ENCODE peak calls at places on chromosomes 12 and 14, in four cellular contexts. V is esophagus squamous epithelium, H is body of pancreas, Q is adrenal gland. X is an unnamed sample.
A peak's percentile ranks its signal among the peaks of the same experiment; 100 is the strongest.

GRCh38 chr12:46792925-46793324 is 32.9 kb downstream of the SLC38A4 start:
- DNase-seq in V (no peak), H (no peak), Q (no peak), X (no peak)

GRCh38 chr14:89425931-89426330 is 8.9 kb upstream of the FOXN3 start:
- DNase-seq in V (no peak), H (no peak), Q (no peak), X (no peak)

GRCh38 chr12:38905480-38906351 is at the start of gene CPNE8:
- DNase-seq in V (peak; percentile 30), H (peak; percentile 78), Q (peak; percentile 89), X (peak; percentile 83)

GRCh38 chr14:53875337-53875897 is 81.2 kb downstream of the BMP4 start:
- DNase-seq in V (no peak), H (no peak), Q (no peak), X (no peak)

GRCh38 chr12:131000000-131000486 is 46.3 kb downstream of the ADGRD1 start:
- DNase-seq in V (no peak), H (no peak), Q (no peak), X (no peak)

GRCh38 chr12:92551853-92552397 is 150.9 kb upstream of the PLEKHG7 start:
- DNase-seq in V (no peak), H (no peak), Q (peak; percentile 34), X (no peak)

GRCh38 chr12:76863811-76864210 is 15.0 kb downstream of the CSRP2 start:
- DNase-seq in V (no peak), H (no peak), Q (no peak), X (no peak)

GRCh38 chr12:2239376-2240010 is 186.7 kb downstream of the CACNA1C start:
- DNase-seq in V (no peak), H (no peak), Q (no peak), X (peak; percentile 20)

GRCh38 chr12:2447861-2448260 is 346.9 kb upstream of the FKBP4 start:
- DNase-seq in V (no peak), H (no peak), Q (no peak), X (no peak)

GRCh38 chr12:96195845-96196451 is 1.8 kb downstream of the ELK3 start:
- DNase-seq in V (no peak), H (no peak), Q (no peak), X (no peak)

GRCh38 chr14:25846232-25846631 is 751.6 kb downstream of the NOVA1 start:
- DNase-seq in V (no peak), H (no peak), Q (no peak), X (no peak)

GRCh38 chr12:38175538-38175937 is 141.0 kb upstream of the ALG10B start:
- DNase-seq in V (no peak), H (no peak), Q (no peak), X (no peak)

DNA sequence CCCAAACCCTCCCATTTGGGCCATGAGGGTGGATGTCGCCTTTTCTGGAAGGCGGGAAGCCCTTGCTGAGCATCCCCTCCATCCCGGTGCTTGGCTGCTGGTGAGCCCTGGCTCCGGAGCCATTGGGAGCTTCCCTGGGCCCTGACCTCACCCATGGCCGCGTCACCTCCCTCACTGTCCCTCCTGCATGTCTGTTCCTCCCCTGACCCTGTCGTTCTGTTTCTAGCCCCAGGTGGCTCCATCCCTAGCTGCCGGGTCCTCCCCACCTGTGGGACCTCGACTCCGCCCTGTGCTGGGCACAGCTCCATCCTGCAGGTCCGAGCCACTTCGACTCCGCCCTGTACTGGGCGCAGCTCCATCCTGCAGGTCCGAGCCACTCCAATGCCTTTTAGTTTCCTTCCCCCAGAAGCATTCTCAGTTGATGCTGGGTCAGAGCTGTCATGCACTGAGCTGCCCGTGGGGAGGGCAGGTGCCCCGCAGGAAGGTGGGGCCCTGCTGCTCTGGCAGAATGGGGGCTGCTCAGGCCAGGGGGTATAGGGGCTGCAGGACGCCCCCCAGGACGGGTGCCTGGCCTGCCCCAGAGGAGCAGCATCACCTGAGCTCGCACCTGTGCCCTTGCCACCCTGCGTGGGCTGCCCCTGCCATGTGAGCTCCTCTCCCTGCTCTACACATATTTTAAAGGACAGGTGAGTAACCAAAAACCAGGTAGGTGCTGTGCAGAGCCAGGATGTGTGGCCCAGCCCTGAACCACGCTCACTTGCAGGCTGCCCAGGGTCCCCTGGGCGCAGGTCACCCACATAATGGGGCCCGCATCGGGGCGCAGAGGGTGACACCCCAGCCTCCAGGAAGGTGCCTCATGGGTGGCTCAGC is 19.0 kb downstream of the NOC4L start:
- DNase-seq in V (no peak), H (no peak), Q (no peak), X (peak; percentile 19)
- TF ChIP-seq POLR2A in V (no peak), H (no peak), Q (no peak), X (no peak)

GRCh38 chr14:36580856-36581831 is 1.3 kb downstream of the NKX2-8 start:
- DNase-seq in V (no peak), H (peak; percentile 39), Q (no peak), X (peak; percentile 17)

GRCh38 chr14:36582011-36582873 is at the start of gene NKX2-8:
- DNase-seq in V (no peak), H (peak; percentile 37), Q (no peak), X (no peak)

GRCh38 chr14:36579573-36580140 is 2.8 kb downstream of the NKX2-8 start:
- DNase-seq in V (no peak), H (no peak), Q (no peak), X (no peak)

GRCh38 chr14:36580141-36580855 is 2.1 kb downstream of the NKX2-8 start:
- DNase-seq in V (no peak), H (no peak), Q (no peak), X (no peak)

GRCh38 chr14:36579001-36579555 is 3.3 kb downstream of the NKX2-8 start:
- DNase-seq in V (no peak), H (no peak), Q (no peak), X (no peak)
- H3K27me3 ChIP-seq in V (no peaks in the 10 kb centered on the region), H (peaks cover 15% of the 10 kb centered on the region), Q (peaks cover 67% of the 10 kb centered on the region), X (no peaks in the 10 kb centered on the region)

GRCh38 chr14:64954491-64955240 is 12.1 kb upstream of the GPX2 start:
- DNase-seq in V (no peak), H (no peak), Q (no peak), X (no peak)
- H3K4me1 ChIP-seq in V (peaks cover 38% of the 10 kb centered on the region), H (no peaks in the 10 kb centered on the region), Q (no peaks in the 10 kb centered on the region), X (no peaks in the 10 kb centered on the region)

DNA sequence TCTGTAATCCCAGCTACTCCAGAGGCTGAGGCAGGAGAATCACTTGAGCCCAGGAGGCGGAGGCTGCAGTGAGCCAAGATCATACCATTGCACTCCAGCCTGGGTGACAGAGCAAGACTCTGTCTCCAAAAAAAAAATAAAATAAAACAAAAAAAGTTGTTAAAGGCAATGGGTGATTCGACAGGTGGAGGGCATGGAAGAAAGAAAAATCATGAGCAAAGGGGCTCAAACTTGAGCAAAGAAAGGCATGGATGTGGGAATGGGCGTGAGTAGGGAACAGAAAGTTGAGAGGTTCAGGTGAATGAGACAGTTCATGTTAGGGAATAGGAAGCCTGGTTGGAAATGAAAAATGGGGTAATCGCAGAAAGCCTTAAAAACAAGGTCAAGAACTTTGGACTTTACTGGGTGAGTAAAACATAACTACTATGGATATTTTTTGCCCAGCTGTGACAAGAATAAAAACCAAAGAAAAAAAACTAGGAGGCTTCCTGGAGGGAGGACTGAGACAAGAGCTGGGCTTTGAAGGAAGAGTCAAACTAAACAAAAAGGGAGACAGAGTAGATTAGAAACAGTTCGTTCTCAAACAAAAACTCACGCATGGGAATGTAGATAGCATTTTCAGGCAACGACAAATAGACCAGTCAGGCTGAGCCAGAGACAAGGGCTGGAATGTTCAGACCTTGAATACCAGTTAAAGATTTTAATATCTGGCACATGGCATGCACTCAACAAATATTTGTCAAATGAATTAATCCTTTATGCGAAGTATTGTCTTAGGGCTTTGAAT is 18.8 kb downstream of the PYM1 start:
- DNase-seq in V (no peak), H (peak; percentile 49), Q (no peak), X (no peak)
- TF ChIP-seq POLR2A in V (no peak), H (no peak), Q (no peak), X (no peak)

GRCh38 chr12:34389378-34390170 is 367.3 kb downstream of the ALG10 start:
- DNase-seq in V (no peak), H (no peak), Q (no peak), X (no peak)
- H3K27me3 ChIP-seq in V (no peaks in the 10 kb centered on the region), H (no peaks in the 10 kb centered on the region), Q (no peaks in the 10 kb centered on the region), X (no peaks in the 10 kb centered on the region)

DNA sequence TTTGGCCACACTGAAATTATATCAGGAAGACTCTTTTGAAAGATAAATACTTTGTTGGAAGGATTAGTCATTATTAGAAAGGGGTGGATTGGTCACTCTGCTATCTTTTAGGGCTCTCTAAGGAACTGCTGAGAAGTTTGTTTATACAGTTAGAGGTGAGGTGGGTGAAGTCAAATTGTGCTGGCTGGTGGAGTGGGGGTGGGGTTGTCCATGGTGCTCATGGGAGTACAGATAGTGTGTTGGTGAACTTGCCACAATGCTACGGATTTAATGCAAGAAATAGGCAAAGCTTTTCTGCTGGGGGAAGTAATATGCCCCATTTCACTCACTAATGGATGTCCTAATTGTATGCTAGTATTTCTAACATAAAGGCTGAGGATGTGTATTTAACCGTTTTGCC is 35.8 kb downstream of the SUSD6 start:
- DNase-seq in V (no peak), H (no peak), Q (no peak), X (no peak)
- H3K4me1 ChIP-seq in V (peaks cover 95% of the 10 kb centered on the region), H (peaks cover 93% of the 10 kb centered on the region), Q (peaks cover 67% of the 10 kb centered on the region), X (peaks cover 31% of the 10 kb centered on the region)

DNA sequence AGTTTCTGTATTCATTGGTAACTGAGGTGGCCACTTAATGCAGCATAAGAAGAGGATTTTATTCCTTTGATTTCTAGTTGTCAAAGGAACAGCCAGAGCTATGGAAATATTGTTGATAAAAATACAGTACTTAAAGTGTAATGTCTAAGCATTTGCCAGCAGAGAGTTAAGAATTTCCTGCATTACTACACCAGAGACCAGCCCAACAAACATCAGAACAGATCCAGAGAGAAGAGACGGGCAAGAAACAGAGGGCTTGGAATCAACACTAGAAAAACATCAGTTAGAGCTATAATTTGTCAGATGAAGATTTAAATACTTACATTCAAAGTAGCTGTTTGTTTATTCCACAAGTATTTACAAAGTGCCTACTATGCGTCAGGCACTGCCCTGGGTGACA is 77.9 kb downstream of the ST8SIA1 start:
- DNase-seq in V (no peak), H (no peak), Q (no peak), X (no peak)
- TF ChIP-seq POLR2A in V (no peak), H (no peak), Q (no peak), X (no peak)

DNA sequence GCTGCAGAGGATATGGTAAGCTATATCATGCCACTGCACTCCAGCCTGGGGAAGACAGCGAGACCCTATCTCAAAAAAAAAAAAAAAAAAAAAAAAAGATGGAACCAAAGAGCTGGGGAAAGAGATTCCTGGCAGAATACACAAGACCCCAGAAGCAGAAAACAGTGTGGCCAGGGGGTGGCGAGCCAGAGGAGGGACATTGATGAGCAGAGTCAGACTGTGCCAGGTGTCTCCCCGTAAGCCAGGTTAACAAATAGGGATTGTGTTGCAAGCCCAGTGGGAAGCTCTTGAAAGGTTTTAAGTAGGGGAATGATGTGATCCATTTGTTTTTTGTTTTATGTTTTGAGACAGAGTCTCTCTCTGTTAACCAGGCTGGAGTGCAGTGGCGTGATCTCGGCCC is 56.1 kb downstream of the FIGNL2 start:
- DNase-seq in V (no peak), H (no peak), Q (no peak), X (no peak)
- H3K27me3 ChIP-seq in V (no peaks in the 10 kb centered on the region), H (no peaks in the 10 kb centered on the region), Q (no peaks in the 10 kb centered on the region), X (no peaks in the 10 kb centered on the region)

GRCh38 chr12:42284876-42285275 is 41.0 kb downstream of the ZCRB1 start:
- DNase-seq in V (no peak), H (no peak), Q (no peak), X (no peak)

GRCh38 chr12:42282301-42282700 is 43.6 kb downstream of the ZCRB1 start:
- DNase-seq in V (no peak), H (no peak), Q (no peak), X (no peak)

GRCh38 chr12:42284157-42284556 is 41.7 kb downstream of the ZCRB1 start:
- DNase-seq in V (no peak), H (no peak), Q (no peak), X (no peak)

GRCh38 chr12:42285431-42285830 is 40.5 kb downstream of the ZCRB1 start:
- DNase-seq in V (no peak), H (no peak), Q (no peak), X (no peak)

GRCh38 chr12:42283739-42284138 is 42.2 kb downstream of the ZCRB1 start:
- DNase-seq in V (no peak), H (no peak), Q (no peak), X (no peak)
- H3K4me1 ChIP-seq in V (no peaks in the 10 kb centered on the region), H (peaks cover 7% of the 10 kb centered on the region), Q (no peaks in the 10 kb centered on the region), X (peaks cover 2% of the 10 kb centered on the region)

X was measured in ovary.